ENCODE peak calls at places on chromosomes 1 and 21, in seven cellular contexts. W, U, K, O, A, E and X are unnamed samples.

GRCh38 chr1:31848381-31848897 is 32.6 kb upstream of the SPOCD1 start:
- DNase-seq in A (no peak), U (no peak), W (no peak), K (no peak), O (no peak), E (no peak), X (no peak)

GRCh38 chr1:23537296-23537993 is 6.4 kb upstream of the E2F2 start:
- DNase-seq in W (no peak), O (peak), A (no peak), U (no peak), E (no peak), K (no peak), X (no peak)

GRCh38 chr1:232722626-232723025 is 82.6 kb upstream of the MAP10 start:
- DNase-seq in W (no peak), U (no peak), O (no peak), A (no peak), K (no peak), E (no peak), X (no peak)

GRCh38 chr1:221884821-221885220 is 142.9 kb upstream of the DUSP10 start:
- DNase-seq in A (no peak), U (no peak), O (no peak), W (no peak), E (no peak), K (no peak), X (no peak)

GRCh38 chr1:92476071-92476607 is 10.6 kb downstream of the GFI1 start:
- DNase-seq in W (no peak), A (no peak), U (no peak), E (no peak), K (no peak), O (no peak), X (no peak)

GRCh38 chr1:1109743-1110142 is 6.1 kb downstream of the C1orf159 start:
- DNase-seq in K (no peak), O (no peak), W (peak), E (peak), U (no peak), A (no peak), X (no peak)

GRCh38 chr1:168485048-168485447 is 58.7 kb downstream of the XCL2 start:
- DNase-seq in K (no peak), U (no peak), W (no peak), A (peak), E (no peak), O (no peak), X (no peak)

GRCh38 chr1:240602189-240602588 is 9.8 kb downstream of the GREM2 start:
- DNase-seq in K (no peak), O (peak), W (no peak), U (no peak), E (no peak), A (no peak), X (no peak)

GRCh38 chr1:61000327-61000726 is 82.0 kb upstream of the NFIA start:
- DNase-seq in K (no peak), O (no peak), U (no peak), W (no peak), A (no peak), E (no peak), X (no peak)

GRCh38 chr1:184813528-184814089 is 59.0 kb upstream of the EDEM3 start:
- DNase-seq in W (no peak), K (no peak), U (no peak), A (no peak), O (no peak), E (no peak), X (no peak)

DNA sequence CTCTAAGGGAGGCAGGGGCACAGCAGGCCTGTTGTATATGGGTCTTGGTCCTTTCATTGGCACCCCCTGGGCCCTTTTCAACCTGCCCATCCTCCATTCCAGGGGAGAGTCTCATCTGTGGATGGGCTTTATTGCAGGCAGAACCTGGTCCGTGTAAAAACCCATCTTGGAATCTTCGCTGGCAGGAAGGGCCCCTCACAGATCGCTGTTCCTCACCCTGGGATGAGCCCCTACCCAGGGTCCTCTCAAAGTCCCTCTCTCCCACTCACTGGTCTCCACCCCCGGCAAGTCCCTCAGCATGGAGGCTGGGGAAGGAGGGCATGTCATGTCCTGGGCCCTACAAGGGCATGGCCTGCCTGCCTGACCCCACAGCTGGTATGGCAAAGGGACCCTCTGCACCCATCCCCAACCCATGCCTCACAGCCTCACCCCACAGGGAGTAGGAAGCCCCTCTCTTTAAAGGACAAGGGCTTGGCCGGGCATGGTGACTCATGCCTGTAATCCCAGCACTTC is 13.3 kb upstream of the CDA start:
- DNase-seq in K (no peak), A (no peak), O (no peak), W (no peak), E (no peak), U (no peak), X (no peak)
- TF ChIP-seq CTCF in K (no peak), A (no peak), O (no peak), W (no peak), E (no peak), U (no peak), X (no peak)

DNA sequence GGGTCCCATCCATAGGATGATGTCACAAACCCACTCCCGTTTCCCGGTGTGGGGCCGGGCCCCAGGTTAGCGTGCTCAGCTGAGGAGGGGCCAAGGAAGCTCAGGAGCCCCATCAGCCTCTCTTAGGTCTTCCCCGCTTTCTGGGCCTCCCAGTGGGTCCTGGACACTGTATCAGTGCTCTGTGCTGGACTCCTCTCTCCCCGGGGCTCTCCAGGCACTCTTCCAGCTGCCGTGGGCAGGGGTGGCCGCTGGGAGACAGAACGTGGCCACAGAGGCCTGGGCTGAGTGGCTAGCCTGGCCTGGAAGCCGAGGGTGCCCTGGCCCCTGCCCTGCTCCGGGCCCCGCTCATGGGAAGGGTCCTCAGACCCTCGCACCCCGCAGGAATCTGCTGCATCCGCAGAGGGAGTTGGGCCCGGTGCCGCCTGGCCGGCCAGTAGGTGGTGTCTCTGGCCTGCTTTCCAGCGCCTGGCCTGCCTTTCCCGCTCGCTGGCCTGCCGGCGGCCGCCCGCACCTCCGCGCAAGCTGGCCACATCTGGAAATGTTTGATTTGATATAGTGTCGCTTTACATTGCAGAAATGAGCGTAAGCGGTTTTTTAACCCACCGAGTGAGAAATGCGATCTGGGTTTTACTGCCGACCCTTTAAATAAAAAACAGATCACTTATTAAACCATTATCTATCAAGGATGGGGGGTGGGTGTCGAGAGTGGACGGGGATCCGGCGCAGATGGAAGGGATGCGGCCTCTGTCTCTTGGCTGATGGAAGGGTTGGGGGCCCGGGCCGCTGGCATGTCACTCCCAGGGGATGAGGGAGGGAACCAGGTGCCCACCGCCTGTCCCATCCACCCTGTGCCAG is 74.4 kb upstream of the TTC34 start:
- DNase-seq in U (peak), E (no peak), K (no peak), W (no peak), O (no peak), A (no peak), X (no peak)
- TF ChIP-seq CTCF in U (no peak), E (no peak), K (peak), W (peak), O (no peak), A (no peak), X (peak)

DNA sequence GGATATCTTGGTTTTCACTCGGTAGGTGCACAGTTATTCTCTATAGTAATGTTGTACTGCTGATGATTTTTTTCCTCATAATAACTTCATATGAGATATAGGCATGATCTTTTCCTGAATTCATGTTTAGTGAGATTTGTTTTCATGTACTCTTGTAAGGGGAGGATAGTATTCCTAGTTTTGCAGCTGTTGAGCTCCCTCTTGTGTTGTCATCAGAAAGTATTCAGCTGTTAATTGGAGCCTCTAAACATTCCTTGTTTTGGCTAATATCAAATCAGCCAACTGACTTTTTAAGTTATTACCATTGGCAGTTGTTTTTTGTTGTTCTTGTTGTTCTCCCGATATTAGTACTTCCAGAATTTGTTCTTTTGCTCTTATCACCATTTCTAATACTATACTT is 24.4 kb downstream of the OR10R2 start:
- DNase-seq in E (no peak), U (no peak), O (no peak), A (no peak), K (no peak), W (no peak), X (no peak)
- TF ChIP-seq CTCF in E (no peak), U (no peak), O (no peak), A (no peak), K (no peak), W (peak), X (no peak)

DNA sequence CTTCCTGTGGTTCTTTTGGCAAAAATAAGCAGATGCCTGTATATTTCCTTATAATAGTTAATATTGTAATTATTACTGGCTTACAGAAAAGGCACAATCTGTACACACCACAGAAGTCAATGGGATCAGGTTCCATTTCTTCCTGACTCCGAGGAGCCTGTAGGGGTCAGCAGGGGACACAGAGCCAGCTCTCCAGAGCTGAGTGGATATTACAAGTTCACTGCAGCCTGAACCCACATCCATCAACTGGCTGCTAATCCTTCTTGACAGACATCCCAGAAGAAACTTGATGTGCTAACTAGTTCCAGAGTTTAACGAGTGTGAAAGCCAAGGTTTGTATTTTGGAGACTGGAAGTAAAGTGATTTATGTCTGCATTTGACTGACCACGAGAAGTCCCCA is 203.8 kb downstream of the LMX1A start:
- DNase-seq in K (no peak), O (no peak), A (no peak), W (no peak), U (peak), E (no peak), X (no peak)
- TF ChIP-seq CTCF in K (peak), O (no peak), A (peak), W (no peak), U (no peak), E (no peak), X (no peak)

DNA sequence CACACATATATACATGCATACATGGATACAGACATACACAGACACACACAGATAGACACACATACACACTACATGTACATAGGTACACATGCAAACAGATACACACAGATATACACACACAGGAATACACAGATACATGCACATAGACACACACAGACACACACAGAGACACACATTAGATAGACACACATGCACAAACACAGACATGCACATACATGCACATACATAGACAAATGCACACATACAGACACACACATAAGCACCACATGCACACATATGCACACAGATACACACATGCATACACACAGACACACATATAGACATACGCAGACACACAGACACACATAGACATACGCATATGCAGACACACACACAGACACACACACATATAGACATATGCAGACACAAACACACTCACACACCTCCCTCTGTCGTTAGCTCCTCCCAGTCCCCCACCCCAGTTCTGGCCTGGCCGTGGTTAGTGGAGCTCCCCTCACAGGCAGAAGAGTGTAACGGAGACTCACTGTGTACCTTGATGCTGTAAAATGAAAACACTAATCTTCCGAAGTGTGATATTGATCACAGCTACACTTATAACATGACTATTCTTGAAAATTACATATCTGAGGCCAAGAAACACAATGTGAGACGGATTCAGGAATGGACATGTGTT is 7.6 kb downstream of the UBASH3A start:
- DNase-seq in O (no peak), A (no peak), K (no peak), W (no peak), E (no peak), U (no peak), X (no peak)
- TF ChIP-seq CTCF in O (no peak), A (no peak), K (no peak), W (no peak), E (no peak), U (no peak), X (no peak)